ENCODE peak calls at places on chromosome 11, in six cellular contexts. P, H, J, D, Y and M are unnamed samples.

GRCh38 chr11:126281245-126281644 is 1.6 kb upstream of the TIRAP start:
- DNase-seq in P (no peak), H (no peak), J (no peak), D (no peak), Y (no peak), M (no peak)

GRCh38 chr11:67071420-67072284 is 15.0 kb downstream of the RHOD start:
- DNase-seq in P (peak; percentile 36), H (peak; percentile 72), J (no peak), D (peak; percentile 88), Y (no peak), M (peak; percentile 68)

GRCh38 chr11:83047515-83048225 is 24.0 kb downstream of the RAB30 start:
- DNase-seq in P (no peak), H (no peak), J (no peak), D (no peak), Y (no peak), M (no peak)

GRCh38 chr11:131674051-131674755 is 303.8 kb downstream of the NTM start:
- DNase-seq in P (no peak), H (peak; percentile 78), J (no peak), D (peak; percentile 71), Y (peak; percentile 75), M (no peak)

GRCh38 chr11:110086892-110087309 is 6.3 kb upstream of the ZC3H12C start:
- DNase-seq in P (no peak), H (peak; percentile 92), J (peak; percentile 74), D (no peak), Y (no peak), M (no peak)

GRCh38 chr11:134275534-134276395 is at the start of gene GLB1L3:
- DNase-seq in P (peak; percentile 66), H (no peak), J (no peak), D (no peak), Y (no peak), M (peak; percentile 78)

GRCh38 chr11:70772950-70773349 is 374.6 kb downstream of the CTTN start:
- DNase-seq in P (no peak), H (no peak), J (no peak), D (no peak), Y (no peak), M (no peak)

GRCh38 chr11:17531818-17532131 is 12.4 kb downstream of the USH1C start:
- DNase-seq in P (no peak), H (peak; percentile 40), J (peak; percentile 26), D (no peak), Y (peak; percentile 55), M (no peak)

GRCh38 chr11:3200388-3201111 is 18.1 kb downstream of the MRGPRG start:
- DNase-seq in P (no peak), H (no peak), J (no peak), D (no peak), Y (no peak), M (no peak)

GRCh38 chr11:83156150-83156995 is 558 bp upstream of the PCF11 start:
- DNase-seq in P (peak; percentile 97), H (peak; percentile 100), J (peak; percentile 98), D (peak; percentile 99), Y (peak; percentile 100), M (peak; percentile 97)

GRCh38 chr11:83272627-83273026 is 13.5 kb downstream of the CCDC90B start:
- DNase-seq in P (no peak), H (peak; percentile 48), J (no peak), D (no peak), Y (no peak), M (no peak)

GRCh38 chr11:64124147-64124546 is 41.8 kb downstream of the MACROD1 start:
- DNase-seq in P (no peak), H (no peak), J (no peak), D (no peak), Y (no peak), M (no peak)

GRCh38 chr11:121634889-121635288 is 182.1 kb upstream of the SORL1-AS1 start:
- DNase-seq in P (no peak), H (peak; percentile 92), J (no peak), D (no peak), Y (peak; percentile 78), M (no peak)

GRCh38 chr11:119206512-119207299 is 567 bp downstream of the CBL start:
- DNase-seq in P (peak; percentile 21), H (no peak), J (no peak), D (no peak), Y (no peak), M (peak; percentile 81)

GRCh38 chr11:126991596-126991995 is 9.0 kb downstream of the KIRREL3 start:
- DNase-seq in P (no peak), H (peak; percentile 17), J (peak; percentile 52), D (no peak), Y (no peak), M (no peak)

GRCh38 chr11:75516140-75516539 is 9.6 kb downstream of the GDPD5 start:
- DNase-seq in P (no peak), H (no peak), J (no peak), D (no peak), Y (no peak), M (no peak)

GRCh38 chr11:75518204-75518549 is 7.6 kb downstream of the GDPD5 start:
- DNase-seq in P (no peak), H (no peak), J (no peak), D (no peak), Y (no peak), M (no peak)

GRCh38 chr11:75516886-75517285 is 8.9 kb downstream of the GDPD5 start:
- DNase-seq in P (no peak), H (no peak), J (no peak), D (no peak), Y (no peak), M (no peak)

GRCh38 chr11:75520688-75521087 is 5.1 kb downstream of the GDPD5 start:
- DNase-seq in P (no peak), H (no peak), J (no peak), D (no peak), Y (no peak), M (no peak)

DNA sequence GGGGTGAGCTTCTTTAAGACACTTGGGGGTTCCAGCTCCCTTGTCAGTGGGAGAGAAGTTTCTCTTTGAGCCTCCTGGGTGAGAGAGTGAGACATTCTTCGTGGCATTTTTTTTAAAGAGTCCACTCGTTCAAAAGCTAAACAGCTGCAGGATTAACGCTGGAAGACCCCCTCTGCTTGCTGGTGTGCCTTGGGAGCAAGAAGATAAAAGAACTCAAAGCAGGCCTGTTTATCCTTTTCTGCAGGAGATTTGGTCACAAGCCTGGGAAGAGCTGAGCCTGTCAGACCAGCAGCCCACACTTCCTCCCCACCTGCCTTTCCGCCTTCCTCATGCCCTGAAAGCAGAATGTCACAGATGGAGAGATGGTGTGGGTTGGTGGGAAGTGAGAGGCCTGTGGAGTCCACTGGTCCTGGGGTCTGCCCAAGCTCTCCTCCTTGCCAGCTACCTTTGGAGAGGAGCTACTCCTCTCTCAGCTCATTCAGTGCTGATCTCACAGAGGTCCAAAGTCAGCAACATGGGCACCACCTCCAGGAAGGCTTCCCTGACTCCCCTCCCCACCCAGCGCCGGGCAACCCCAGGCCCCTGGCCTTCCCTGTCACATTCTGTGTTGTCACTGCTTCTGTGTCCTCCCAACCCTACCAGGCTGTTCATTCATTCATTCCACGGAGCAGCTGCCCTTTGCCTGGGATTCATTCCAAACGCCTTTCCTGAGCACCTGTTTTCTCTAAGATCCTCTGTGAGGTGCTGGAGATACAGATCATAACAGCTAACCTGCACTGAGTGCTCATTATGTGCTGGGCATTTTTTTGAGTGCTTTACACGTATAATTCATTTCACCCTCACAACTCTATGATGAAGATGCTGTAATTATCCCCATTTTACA is 6.7 kb downstream of the GDPD5 start:
- DNase-seq in P (no peak), H (no peak), J (no peak), D (no peak), Y (no peak), M (no peak)
- H3K4me3 ChIP-seq in P (no peak overlapping the region), H (no peak overlapping the region), J (no peak overlapping the region), D (no peak overlapping the region), Y (no peak overlapping the region), M (no peak overlapping the region)

GRCh38 chr11:46616551-46617450 is at the start of gene HARBI1:
- DNase-seq in P (peak; percentile 85), H (peak; percentile 91), J (peak; percentile 57), D (peak; percentile 93), Y (peak; percentile 39), M (peak; percentile 93)

GRCh38 chr11:46618789-46619188 is 1.4 kb downstream of the ATG13 start:
- DNase-seq in P (no peak), H (no peak), J (no peak), D (peak; percentile 37), Y (no peak), M (no peak)

GRCh38 chr11:46617451-46618314 is at the start of gene ATG13:
- DNase-seq in P (peak; percentile 72), H (peak; percentile 77), J (peak; percentile 63), D (peak; percentile 85), Y (no peak), M (peak; percentile 81)

GRCh38 chr11:46612326-46612725 is 4.7 kb downstream of the HARBI1 start:
- DNase-seq in P (no peak), H (no peak), J (no peak), D (no peak), Y (no peak), M (no peak)

DNA sequence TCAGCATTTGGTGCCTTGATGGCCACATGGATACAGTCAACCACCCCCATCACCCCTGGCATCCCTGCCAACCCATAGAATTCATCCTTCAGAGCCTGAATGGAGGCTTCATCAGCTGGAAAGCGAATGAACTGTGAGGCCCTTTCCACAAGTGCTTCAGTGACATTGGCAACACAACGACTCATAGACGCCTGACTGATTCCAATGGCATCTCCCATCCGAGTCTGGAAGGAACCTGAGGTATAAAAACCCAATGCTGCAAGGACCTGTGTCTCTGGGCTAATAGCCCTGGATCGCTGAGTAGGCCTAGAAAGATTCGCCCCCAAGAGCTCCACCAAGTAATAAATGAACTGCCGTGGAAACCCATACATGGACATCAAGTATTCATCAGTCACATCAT is 1.3 kb downstream of the HARBI1 start:
- DNase-seq in P (no peak), H (no peak), J (no peak), D (no peak), Y (no peak), M (no peak)
- H3K4me3 ChIP-seq in P (no peak overlapping the region), H (no peak overlapping the region), J (no peak overlapping the region), D (no peak overlapping the region), Y (no peak overlapping the region), M (no peak overlapping the region)

DNA sequence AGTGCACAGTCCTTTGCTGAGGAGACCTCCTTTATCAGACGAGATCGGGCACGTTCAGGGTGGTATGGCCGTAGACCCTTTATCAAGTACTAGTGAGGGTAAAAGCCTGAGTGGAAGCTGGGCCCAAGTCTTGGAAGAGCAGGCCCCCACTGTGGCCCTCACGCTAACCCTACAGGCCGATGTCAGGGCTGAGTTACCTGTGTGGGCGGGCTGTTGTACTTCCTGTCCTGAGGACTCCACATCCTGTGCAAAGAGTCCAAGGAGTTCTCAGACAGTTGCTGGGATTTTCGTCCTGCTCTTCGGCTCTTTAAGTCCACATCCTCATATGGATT is 34.9 kb downstream of the RPL27A start:
- DNase-seq in P (no peak), H (no peak), J (no peak), D (no peak), Y (no peak), M (no peak)
- H3K4me3 ChIP-seq in P (no peak overlapping the region), H (peak overlapping the region; percentile 13), J (peak overlapping the region; percentile 11), D (no peak overlapping the region), Y (no peak overlapping the region), M (no peak overlapping the region)

GRCh38 chr11:69537126-69537525 is 55.7 kb downstream of the LINC01488 start:
- DNase-seq in P (no peak), H (no peak), J (no peak), D (no peak), Y (no peak), M (no peak)

GRCh38 chr11:69535928-69536327 is 54.5 kb downstream of the LINC01488 start:
- DNase-seq in P (no peak), H (no peak), J (no peak), D (no peak), Y (no peak), M (no peak)

GRCh38 chr11:69534166-69534530 is 52.7 kb downstream of the LINC01488 start:
- DNase-seq in P (no peak), H (no peak), J (no peak), D (peak; percentile 69), Y (no peak), M (no peak)

GRCh38 chr11:69537855-69538640 is 56.6 kb downstream of the LINC01488 start:
- DNase-seq in P (no peak), H (no peak), J (no peak), D (no peak), Y (no peak), M (no peak)

GRCh38 chr11:69536406-69536805 is 54.9 kb downstream of the LINC01488 start:
- DNase-seq in P (no peak), H (no peak), J (no peak), D (no peak), Y (no peak), M (no peak)
- H3K4me3 ChIP-seq in P (no peak overlapping the region), H (no peak overlapping the region), J (no peak overlapping the region), D (no peak overlapping the region), Y (no peak overlapping the region), M (no peak overlapping the region)